ENCODE peak calls at places on chromosomes 7 and 10, in four cellular contexts. One of them, this sample, is unnamed. For H3K4me1, the result is how much of the 10 kb centered on the place peaks cover.

GRCh38 chr7:101104799-101105198 is 19.5 kb downstream of the TRIM56 start:
- DNase-seq in naive thymus-derived CD4-positive, alpha-beta T cell: no peak
- DNase-seq in GM23248: no peak
- DNase-seq in cardiac muscle cell: no peak
- DNase-seq in this sample: no peak

GRCh38 chr10:71735709-71736569 is 16.4 kb upstream of the C10orf105 start:
- DNase-seq in GM23248: no peak
- DNase-seq in naive thymus-derived CD4-positive, alpha-beta T cell: peak
- DNase-seq in cardiac muscle cell: no peak
- DNase-seq in this sample: peak

GRCh38 chr10:77836299-77836820 is 90.2 kb downstream of the DLG5 start:
- DNase-seq in naive thymus-derived CD4-positive, alpha-beta T cell: peak
- DNase-seq in cardiac muscle cell: peak
- DNase-seq in GM23248: peak
- DNase-seq in this sample: peak

GRCh38 chr10:123474700-123475099 is 191.5 kb upstream of the GPR26 start:
- DNase-seq in GM23248: no peak
- DNase-seq in naive thymus-derived CD4-positive, alpha-beta T cell: no peak
- DNase-seq in cardiac muscle cell: no peak
- DNase-seq in this sample: no peak

GRCh38 chr7:2163565-2163964 is 69.2 kb downstream of the MAD1L1 start:
- DNase-seq in naive thymus-derived CD4-positive, alpha-beta T cell: no peak
- DNase-seq in cardiac muscle cell: no peak
- DNase-seq in GM23248: no peak
- DNase-seq in this sample: no peak

GRCh38 chr10:45514283-45515270 is 140.6 kb downstream of the ALOX5 start:
- DNase-seq in GM23248: peak
- DNase-seq in cardiac muscle cell: no peak
- DNase-seq in naive thymus-derived CD4-positive, alpha-beta T cell: no peak
- DNase-seq in this sample: no peak

GRCh38 chr7:35697414-35698175 is 2.7 kb upstream of the HERPUD2 start:
- DNase-seq in naive thymus-derived CD4-positive, alpha-beta T cell: no peak
- DNase-seq in cardiac muscle cell: peak
- DNase-seq in GM23248: peak
- DNase-seq in this sample: no peak

GRCh38 chr10:124138195-124138882 is 44.9 kb upstream of the CHST15 start:
- DNase-seq in cardiac muscle cell: peak
- DNase-seq in naive thymus-derived CD4-positive, alpha-beta T cell: no peak
- DNase-seq in GM23248: peak
- DNase-seq in this sample: no peak

GRCh38 chr10:822661-823367 is 108.7 kb downstream of the LARP4B start:
- DNase-seq in GM23248: no peak
- DNase-seq in cardiac muscle cell: no peak
- DNase-seq in naive thymus-derived CD4-positive, alpha-beta T cell: no peak
- DNase-seq in this sample: no peak

GRCh38 chr7:146366938-146367337 is 250.3 kb downstream of the CNTNAP2 start:
- DNase-seq in naive thymus-derived CD4-positive, alpha-beta T cell: no peak
- DNase-seq in cardiac muscle cell: peak
- DNase-seq in GM23248: peak
- DNase-seq in this sample: no peak

GRCh38 chr7:54811925-54812264 is 52.9 kb upstream of the SEC61G start:
- DNase-seq in GM23248: peak
- DNase-seq in cardiac muscle cell: peak
- DNase-seq in naive thymus-derived CD4-positive, alpha-beta T cell: no peak
- DNase-seq in this sample: no peak

GRCh38 chr10:1665262-1665661 is 72.1 kb downstream of the ADARB2 start:
- DNase-seq in GM23248: no peak
- DNase-seq in cardiac muscle cell: no peak
- DNase-seq in naive thymus-derived CD4-positive, alpha-beta T cell: no peak
- DNase-seq in this sample: no peak

GRCh38 chr7:92421676-92422435 is 25.4 kb upstream of the GATAD1 start:
- DNase-seq in cardiac muscle cell: peak
- DNase-seq in GM23248: no peak
- DNase-seq in naive thymus-derived CD4-positive, alpha-beta T cell: no peak
- DNase-seq in this sample: no peak

GRCh38 chr10:35511649-35512048 is 93.5 kb upstream of the GJD4 start:
- DNase-seq in cardiac muscle cell: no peak
- DNase-seq in GM23248: no peak
- DNase-seq in naive thymus-derived CD4-positive, alpha-beta T cell: no peak
- DNase-seq in this sample: no peak

GRCh38 chr7:159116581-159117339 is 27.9 kb downstream of the VIPR2 start:
- DNase-seq in GM23248: no peak
- DNase-seq in naive thymus-derived CD4-positive, alpha-beta T cell: no peak
- DNase-seq in cardiac muscle cell: no peak
- DNase-seq in this sample: no peak

GRCh38 chr7:37031571-37032257 is 307.4 kb upstream of the AOAH start:
- DNase-seq in cardiac muscle cell: peak
- DNase-seq in naive thymus-derived CD4-positive, alpha-beta T cell: no peak
- DNase-seq in GM23248: peak
- DNase-seq in this sample: no peak

GRCh38 chr10:58773351-58773750 is 260.7 kb downstream of the BICC1 start:
- DNase-seq in naive thymus-derived CD4-positive, alpha-beta T cell: no peak
- DNase-seq in cardiac muscle cell: no peak
- DNase-seq in GM23248: no peak
- DNase-seq in this sample: no peak

GRCh38 chr10:87816163-87816841 is 1.7 kb downstream of the ATAD1 start:
- DNase-seq in naive thymus-derived CD4-positive, alpha-beta T cell: no peak
- DNase-seq in cardiac muscle cell: no peak
- DNase-seq in GM23248: peak
- DNase-seq in this sample: no peak

GRCh38 chr7:148699024-148699771 is 495 bp downstream of the CUL1 start:
- DNase-seq in GM23248: peak
- DNase-seq in naive thymus-derived CD4-positive, alpha-beta T cell: peak
- DNase-seq in cardiac muscle cell: peak
- DNase-seq in this sample: no peak

GRCh38 chr7:87628780-87629569 is 777 bp downstream of the RUNDC3B start:
- DNase-seq in cardiac muscle cell: peak
- DNase-seq in naive thymus-derived CD4-positive, alpha-beta T cell: peak
- DNase-seq in GM23248: peak
- DNase-seq in this sample: peak

GRCh38 chr10:131242007-131242406 is 69.5 kb downstream of the TCERG1L start:
- DNase-seq in cardiac muscle cell: no peak
- DNase-seq in GM23248: peak
- DNase-seq in naive thymus-derived CD4-positive, alpha-beta T cell: no peak
- DNase-seq in this sample: no peak

GRCh38 chr7:122200888-122201287 is 56.8 kb upstream of the AASS start:
- DNase-seq in naive thymus-derived CD4-positive, alpha-beta T cell: no peak
- DNase-seq in cardiac muscle cell: no peak
- DNase-seq in GM23248: no peak
- DNase-seq in this sample: no peak

GRCh38 chr7:122203814-122204213 is 59.8 kb upstream of the AASS start:
- DNase-seq in naive thymus-derived CD4-positive, alpha-beta T cell: no peak
- DNase-seq in GM23248: no peak
- DNase-seq in cardiac muscle cell: no peak
- DNase-seq in this sample: no peak

GRCh38 chr7:122198581-122198980 is 54.5 kb upstream of the AASS start:
- DNase-seq in naive thymus-derived CD4-positive, alpha-beta T cell: no peak
- DNase-seq in GM23248: no peak
- DNase-seq in cardiac muscle cell: no peak
- DNase-seq in this sample: no peak

DNA sequence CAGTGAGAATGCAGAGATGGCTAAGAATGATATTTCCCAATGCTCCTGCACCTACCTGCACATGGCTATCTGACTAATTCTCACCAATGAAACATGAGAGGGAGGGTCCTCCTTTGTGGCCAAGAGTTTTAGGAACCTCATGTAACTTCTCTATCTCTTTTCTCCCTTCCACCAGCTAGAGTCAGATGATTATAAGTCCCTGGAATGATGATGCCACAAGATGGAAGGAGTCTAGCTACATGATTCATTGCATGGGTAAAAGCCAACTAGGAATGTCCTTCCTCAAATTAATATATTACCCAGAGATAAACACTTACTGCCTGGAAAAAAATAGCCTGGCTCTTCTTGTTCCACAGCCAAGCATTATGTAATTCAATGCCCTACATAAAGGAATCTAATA is 55.1 kb upstream of the AASS start:
- DNase-seq in cardiac muscle cell: peak
- DNase-seq in GM23248: peak
- DNase-seq in naive thymus-derived CD4-positive, alpha-beta T cell: no peak
- DNase-seq in this sample: no peak
- H3K4me1 ChIP-seq in cardiac muscle cell: under half
- H3K4me1 ChIP-seq in GM23248: under half
- H3K4me1 ChIP-seq in naive thymus-derived CD4-positive, alpha-beta T cell: under half
- H3K4me1 ChIP-seq in this sample: under half

DNA sequence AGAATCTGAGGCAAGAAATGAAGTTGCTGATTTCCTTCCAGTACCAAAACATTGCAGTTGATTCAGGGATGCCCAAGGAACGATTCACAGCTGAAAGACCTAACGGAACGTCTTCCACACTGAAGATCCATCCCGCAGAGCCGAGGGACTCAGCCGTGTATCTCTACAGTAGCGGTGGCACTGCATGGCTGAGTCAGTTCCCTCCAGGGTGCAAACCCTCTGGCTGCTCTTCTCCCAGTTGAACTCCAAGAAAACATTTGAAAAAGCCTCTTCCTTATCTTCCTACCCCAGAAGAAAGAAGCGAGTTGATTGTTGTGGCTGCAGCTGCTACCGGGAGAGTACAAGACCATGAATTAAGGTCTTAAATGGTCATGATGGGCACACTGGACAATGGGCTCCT is 147.1 kb upstream of the PRSS1 start:
- DNase-seq in naive thymus-derived CD4-positive, alpha-beta T cell: no peak
- DNase-seq in GM23248: no peak
- DNase-seq in cardiac muscle cell: no peak
- DNase-seq in this sample: no peak
- H3K4me1 ChIP-seq in naive thymus-derived CD4-positive, alpha-beta T cell: under half
- H3K4me1 ChIP-seq in GM23248: under half
- H3K4me1 ChIP-seq in cardiac muscle cell: under half
- H3K4me1 ChIP-seq in this sample: under half

GRCh38 chr7:81637527-81637926 is 132.3 kb downstream of the HGF start:
- DNase-seq in cardiac muscle cell: no peak
- DNase-seq in naive thymus-derived CD4-positive, alpha-beta T cell: no peak
- DNase-seq in GM23248: no peak
- DNase-seq in this sample: no peak
- H3K4me1 ChIP-seq in cardiac muscle cell: under half
- H3K4me1 ChIP-seq in naive thymus-derived CD4-positive, alpha-beta T cell: under half
- H3K4me1 ChIP-seq in GM23248: under half
- H3K4me1 ChIP-seq in this sample: under half

GRCh38 chr10:52318136-52318810 is 4.2 kb downstream of the DKK1 start:
- DNase-seq in naive thymus-derived CD4-positive, alpha-beta T cell: no peak
- DNase-seq in GM23248: peak
- DNase-seq in cardiac muscle cell: peak
- DNase-seq in this sample: no peak

GRCh38 chr10:52314007-52314821 is at the start of gene DKK1:
- DNase-seq in GM23248: peak
- DNase-seq in cardiac muscle cell: peak
- DNase-seq in naive thymus-derived CD4-positive, alpha-beta T cell: no peak
- DNase-seq in this sample: no peak

GRCh38 chr10:52316500-52316899 is 2.4 kb downstream of the DKK1 start:
- DNase-seq in GM23248: no peak
- DNase-seq in naive thymus-derived CD4-positive, alpha-beta T cell: no peak
- DNase-seq in cardiac muscle cell: no peak
- DNase-seq in this sample: no peak

GRCh38 chr10:52314822-52315552 is 906 bp downstream of the DKK1 start:
- DNase-seq in cardiac muscle cell: peak
- DNase-seq in GM23248: peak
- DNase-seq in naive thymus-derived CD4-positive, alpha-beta T cell: no peak
- DNase-seq in this sample: no peak

GRCh38 chr10:52316005-52316404 is 1.9 kb downstream of the DKK1 start:
- DNase-seq in naive thymus-derived CD4-positive, alpha-beta T cell: no peak
- DNase-seq in cardiac muscle cell: peak
- DNase-seq in GM23248: peak
- DNase-seq in this sample: no peak
- H3K4me1 ChIP-seq in naive thymus-derived CD4-positive, alpha-beta T cell: under half
- H3K4me1 ChIP-seq in cardiac muscle cell: under half
- H3K4me1 ChIP-seq in GM23248: under half
- H3K4me1 ChIP-seq in this sample: under half

DNA sequence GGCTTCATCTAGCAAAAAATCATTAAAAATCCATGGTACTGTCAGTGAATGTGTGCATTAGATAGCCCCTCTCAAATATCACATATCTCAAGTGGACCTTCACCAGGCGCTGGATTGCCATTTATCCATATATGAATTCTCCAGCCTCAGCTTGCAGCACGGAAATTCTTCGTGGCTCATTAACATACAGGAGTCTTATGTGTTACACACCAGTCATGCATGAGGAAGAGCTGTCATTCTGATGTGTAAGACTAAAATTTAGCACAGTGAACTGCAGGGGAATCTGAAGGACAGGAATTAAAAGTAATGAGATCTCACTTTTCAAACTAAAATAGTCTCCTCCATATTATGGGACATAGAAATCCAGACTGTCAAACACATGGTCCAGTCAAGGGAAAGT is 542.4 kb upstream of the DPP6 start:
- DNase-seq in GM23248: no peak
- DNase-seq in cardiac muscle cell: no peak
- DNase-seq in naive thymus-derived CD4-positive, alpha-beta T cell: no peak
- DNase-seq in this sample: no peak
- H3K4me1 ChIP-seq in GM23248: under half
- H3K4me1 ChIP-seq in cardiac muscle cell: under half
- H3K4me1 ChIP-seq in naive thymus-derived CD4-positive, alpha-beta T cell: under half
- H3K4me1 ChIP-seq in this sample: under half

DNA sequence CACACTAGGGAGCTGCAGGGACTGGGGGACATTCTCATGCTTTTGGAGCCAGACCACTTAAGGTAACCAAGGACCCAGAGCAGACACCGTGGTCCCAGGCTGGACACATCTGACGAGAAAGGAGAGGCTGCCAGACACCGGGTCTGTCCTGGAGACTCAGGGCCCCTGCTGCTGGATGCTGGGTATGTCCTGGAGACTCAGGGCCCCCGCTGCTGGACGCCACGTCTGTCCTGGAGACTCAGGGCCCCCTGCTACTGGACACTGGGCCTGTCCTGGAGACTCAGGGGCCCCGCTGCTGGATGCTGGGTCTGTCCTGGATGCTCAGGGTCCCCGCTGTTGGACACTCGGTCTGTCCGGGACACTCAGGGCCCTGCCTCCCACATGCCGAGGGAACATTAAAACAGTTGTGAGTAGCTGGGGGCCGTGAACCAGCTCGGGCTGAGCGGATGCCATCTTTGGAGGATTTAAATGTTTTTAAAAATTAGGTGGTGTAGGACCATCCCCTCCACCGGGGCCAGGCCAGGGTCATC is 249.7 kb downstream of the DNAJB6 start:
- DNase-seq in GM23248: no peak
- DNase-seq in cardiac muscle cell: no peak
- DNase-seq in naive thymus-derived CD4-positive, alpha-beta T cell: no peak
- DNase-seq in this sample: no peak
- H3K4me1 ChIP-seq in GM23248: under half
- H3K4me1 ChIP-seq in cardiac muscle cell: under half
- H3K4me1 ChIP-seq in naive thymus-derived CD4-positive, alpha-beta T cell: under half
- H3K4me1 ChIP-seq in this sample: under half